ENCODE peak calls at places on chromosomes 11 and 22, in four cellular contexts. J is HT1080; S is central memory CD4-positive, alpha-beta T cell; T is tibial artery. G is an unnamed sample.

GRCh38 chr11:100791873-100792272 is 104.8 kb downstream of the ARHGAP42 start:
- DNase-seq in J (no peak), S (no peak), T (no peak), G (no peak)

GRCh38 chr22:43889366-43890253 is 2.2 kb downstream of the PNPLA5 start:
- DNase-seq in J (no peak), S (no peak), T (no peak), G (no peak)

GRCh38 chr22:44309137-44309536 is 3.6 kb downstream of the SHISAL1 start:
- DNase-seq in J (peak; percentile 94), S (no peak), T (peak; percentile 70), G (peak; percentile 6)

GRCh38 chr11:131302831-131303230 is 67.6 kb upstream of the NTM start:
- DNase-seq in J (no peak), S (no peak), T (no peak), G (no peak)

GRCh38 chr11:106733518-106734162 is 284.6 kb downstream of the GUCY1A2 start:
- DNase-seq in J (no peak), S (no peak), T (no peak), G (no peak)

GRCh38 chr22:38455530-38456271 is 702 bp upstream of the KCNJ4 start:
- DNase-seq in J (no peak), S (no peak), T (no peak), G (no peak)

GRCh38 chr22:38080847-38081635 is 2.9 kb downstream of the SLC16A8 start:
- DNase-seq in J (no peak), S (no peak), T (no peak), G (no peak)

GRCh38 chr11:970319-970871 is 44.7 kb downstream of the AP2A2 start:
- DNase-seq in J (no peak), S (peak; percentile 15), T (no peak), G (no peak)

GRCh38 chr11:102730036-102730815 is 5.5 kb upstream of the MMP8 start:
- DNase-seq in J (peak; percentile 42), S (no peak), T (no peak), G (no peak)

GRCh38 chr11:20099527-20099926 is 60.7 kb downstream of the DBX1 start:
- DNase-seq in J (peak; percentile 61), S (no peak), T (no peak), G (no peak)

GRCh38 chr11:68979931-68980775 is 633 bp downstream of the MRGPRD start:
- DNase-seq in J (no peak), S (no peak), T (peak; percentile 54), G (no peak)

GRCh38 chr11:119531623-119532022 is 108.7 kb upstream of the THY1 start:
- DNase-seq in J (no peak), S (no peak), T (peak; percentile 39), G (no peak)

GRCh38 chr11:113997473-113997872 is 22.6 kb downstream of the HTR3A start:
- DNase-seq in J (no peak), S (no peak), T (no peak), G (no peak)

GRCh38 chr22:36594569-36594968 is 65.6 kb upstream of the EIF3D start:
- DNase-seq in J (no peak), S (no peak), T (peak; percentile 33), G (no peak)

GRCh38 chr11:122440783-122441701 is 214.5 kb upstream of the UBASH3B start:
- DNase-seq in J (no peak), S (no peak), T (peak; percentile 75), G (no peak)

GRCh38 chr22:42717197-42717967 is 3.3 kb downstream of the A4GALT start:
- DNase-seq in J (no peak), S (no peak), T (no peak), G (no peak)

GRCh38 chr22:40218152-40218551 is 40.4 kb downstream of the TNRC6B start:
- DNase-seq in J (no peak), S (no peak), T (no peak), G (no peak)

GRCh38 chr22:32625985-32626384 is 151.4 kb downstream of the FBXO7 start:
- DNase-seq in J (no peak), S (no peak), T (peak; percentile 76), G (no peak)

GRCh38 chr11:10550503-10550902 is 9.5 kb upstream of the RNF141 start:
- DNase-seq in J (no peak), S (no peak), T (no peak), G (no peak)

GRCh38 chr22:25898707-25899365 is 156.8 kb downstream of the MYO18B start:
- DNase-seq in J (peak; percentile 2), S (no peak), T (no peak), G (no peak)

GRCh38 chr11:110362916-110363574 is 66.6 kb upstream of the RDX start:
- DNase-seq in J (peak; percentile 41), S (no peak), T (no peak), G (peak; percentile 34)

GRCh38 chr11:134853972-134854371 is 441.9 kb upstream of the B3GAT1 start:
- DNase-seq in J (no peak), S (no peak), T (no peak), G (no peak)

GRCh38 chr11:35540526-35540925 is 15.1 kb upstream of the PAMR1 start:
- DNase-seq in J (no peak), S (no peak), T (no peak), G (no peak)

GRCh38 chr11:70788247-70789022 is 390.1 kb downstream of the CTTN start:
- DNase-seq in J (peak; percentile 77), S (no peak), T (no peak), G (peak; percentile 63)

GRCh38 chr11:9660886-9661285 is 3.0 kb upstream of the SWAP70 start:
- DNase-seq in J (peak; percentile 31), S (no peak), T (no peak), G (no peak)

GRCh38 chr22:50244420-50245213 is at the start of gene TUBGCP6:
- DNase-seq in J (peak; percentile 86), S (peak; percentile 90), T (peak; percentile 96), G (peak; percentile 75)

GRCh38 chr22:19115628-19116027 is 6.6 kb downstream of the DGCR2 start:
- DNase-seq in J (no peak), S (no peak), T (peak; percentile 41), G (no peak)

GRCh38 chr22:37239336-37240239 is 4.5 kb downstream of the RAC2 start:
- DNase-seq in J (no peak), S (no peak), T (peak; percentile 59), G (no peak)

GRCh38 chr11:69044111-69045013 is 4.4 kb upstream of the TPCN2 start:
- DNase-seq in J (peak; percentile 42), S (no peak), T (peak; percentile 91), G (peak; percentile 65)